ENCODE peak calls at places on chromosomes 16 and 17, in five cellular contexts. One of them, this sample, is unnamed.

GRCh38 chr17:45276031-45276430 is 14.1 kb upstream of the SPATA32 start:
- DNase-seq in A549: peak
- DNase-seq in testis: no peak
- DNase-seq in heart left ventricle: no peak
- DNase-seq in gastrocnemius medialis: peak
- DNase-seq in this sample: no peak

GRCh38 chr17:78852709-78853111 is 12.1 kb upstream of the USP36 start:
- DNase-seq in A549: peak
- DNase-seq in testis: peak
- DNase-seq in heart left ventricle: peak
- DNase-seq in gastrocnemius medialis: no peak
- DNase-seq in this sample: no peak

GRCh38 chr16:19524356-19524865 is 669 bp downstream of the CCP110 start:
- DNase-seq in A549: no peak
- DNase-seq in testis: no peak
- DNase-seq in heart left ventricle: no peak
- DNase-seq in gastrocnemius medialis: no peak
- DNase-seq in this sample: no peak

GRCh38 chr17:1274243-1274608 is 4.0 kb downstream of the BHLHA9 start:
- DNase-seq in A549: no peak
- DNase-seq in testis: peak
- DNase-seq in heart left ventricle: no peak
- DNase-seq in gastrocnemius medialis: no peak
- DNase-seq in this sample: peak

GRCh38 chr16:50024207-50024606 is 818 bp upstream of the CNEP1R1 start:
- DNase-seq in A549: no peak
- DNase-seq in testis: peak
- DNase-seq in heart left ventricle: no peak
- DNase-seq in gastrocnemius medialis: no peak
- DNase-seq in this sample: no peak

GRCh38 chr17:12977008-12977751 is 40.6 kb downstream of the ELAC2 start:
- DNase-seq in A549: no peak
- DNase-seq in testis: no peak
- DNase-seq in heart left ventricle: no peak
- DNase-seq in gastrocnemius medialis: no peak
- DNase-seq in this sample: no peak

GRCh38 chr16:74736531-74737157 is 36.0 kb upstream of the MLKL start:
- DNase-seq in A549: no peak
- DNase-seq in testis: no peak
- DNase-seq in heart left ventricle: no peak
- DNase-seq in gastrocnemius medialis: no peak
- DNase-seq in this sample: peak

GRCh38 chr17:75854111-75854748 is 905 bp downstream of the WBP2 start:
- DNase-seq in A549: peak
- DNase-seq in testis: peak
- DNase-seq in heart left ventricle: no peak
- DNase-seq in gastrocnemius medialis: peak
- DNase-seq in this sample: peak

GRCh38 chr17:69733171-69734014 is 318.9 kb downstream of the MAP2K6 start:
- DNase-seq in A549: peak
- DNase-seq in testis: no peak
- DNase-seq in heart left ventricle: no peak
- DNase-seq in gastrocnemius medialis: peak
- DNase-seq in this sample: peak

GRCh38 chr17:9436629-9437028 is 139.0 kb downstream of the STX8 start:
- DNase-seq in A549: no peak
- DNase-seq in testis: no peak
- DNase-seq in heart left ventricle: no peak
- DNase-seq in gastrocnemius medialis: no peak
- DNase-seq in this sample: no peak

GRCh38 chr17:69012895-69013805 is 47.6 kb downstream of the ABCA9 start:
- DNase-seq in A549: peak
- DNase-seq in testis: no peak
- DNase-seq in heart left ventricle: no peak
- DNase-seq in gastrocnemius medialis: no peak
- DNase-seq in this sample: no peak

GRCh38 chr16:30761928-30762902 is at the start of the genes CFAP119 and RNF40:
- DNase-seq in A549: peak
- DNase-seq in testis: peak
- DNase-seq in heart left ventricle: peak
- DNase-seq in gastrocnemius medialis: peak
- DNase-seq in this sample: peak

GRCh38 chr17:40340880-40341807 is 23.4 kb downstream of the GJD3 start:
- DNase-seq in A549: peak
- DNase-seq in testis: peak
- DNase-seq in heart left ventricle: peak
- DNase-seq in gastrocnemius medialis: peak
- DNase-seq in this sample: peak

GRCh38 chr17:77735341-77736206 is 222.9 kb upstream of the TNRC6C start:
- DNase-seq in A549: no peak
- DNase-seq in testis: peak
- DNase-seq in heart left ventricle: no peak
- DNase-seq in gastrocnemius medialis: no peak
- DNase-seq in this sample: no peak

GRCh38 chr17:35700157-35700556 is 31.3 kb upstream of the RASL10B start:
- DNase-seq in A549: no peak
- DNase-seq in testis: no peak
- DNase-seq in heart left ventricle: no peak
- DNase-seq in gastrocnemius medialis: no peak
- DNase-seq in this sample: no peak

GRCh38 chr17:231191-231965 is 49.9 kb upstream of the DOC2B start:
- DNase-seq in A549: no peak
- DNase-seq in testis: no peak
- DNase-seq in heart left ventricle: peak
- DNase-seq in gastrocnemius medialis: no peak
- DNase-seq in this sample: peak

GRCh38 chr16:3825103-3825502 is 55.4 kb downstream of the CREBBP start:
- DNase-seq in A549: no peak
- DNase-seq in testis: no peak
- DNase-seq in heart left ventricle: no peak
- DNase-seq in gastrocnemius medialis: no peak
- DNase-seq in this sample: no peak

GRCh38 chr17:72576289-72576759 is 455.5 kb downstream of the SOX9 start:
- DNase-seq in A549: no peak
- DNase-seq in testis: no peak
- DNase-seq in heart left ventricle: no peak
- DNase-seq in gastrocnemius medialis: no peak
- DNase-seq in this sample: no peak
- H3K4me3 ChIP-seq in A549: no peak
- H3K4me3 ChIP-seq in testis: no peak
- H3K4me3 ChIP-seq in heart left ventricle: no peak
- H3K4me3 ChIP-seq in gastrocnemius medialis: no peak
- H3K4me3 ChIP-seq in this sample: no peak

GRCh38 chr16:29117631-29118030 is 132.8 kb downstream of the LAT start:
- DNase-seq in A549: no peak
- DNase-seq in testis: no peak
- DNase-seq in heart left ventricle: no peak
- DNase-seq in gastrocnemius medialis: no peak
- DNase-seq in this sample: no peak
- TF ChIP-seq CTCF in A549: no peak
- TF ChIP-seq CTCF in testis: no peak
- TF ChIP-seq CTCF in heart left ventricle: no peak
- TF ChIP-seq CTCF in gastrocnemius medialis: no peak
- TF ChIP-seq CTCF in this sample: no peak

DNA sequence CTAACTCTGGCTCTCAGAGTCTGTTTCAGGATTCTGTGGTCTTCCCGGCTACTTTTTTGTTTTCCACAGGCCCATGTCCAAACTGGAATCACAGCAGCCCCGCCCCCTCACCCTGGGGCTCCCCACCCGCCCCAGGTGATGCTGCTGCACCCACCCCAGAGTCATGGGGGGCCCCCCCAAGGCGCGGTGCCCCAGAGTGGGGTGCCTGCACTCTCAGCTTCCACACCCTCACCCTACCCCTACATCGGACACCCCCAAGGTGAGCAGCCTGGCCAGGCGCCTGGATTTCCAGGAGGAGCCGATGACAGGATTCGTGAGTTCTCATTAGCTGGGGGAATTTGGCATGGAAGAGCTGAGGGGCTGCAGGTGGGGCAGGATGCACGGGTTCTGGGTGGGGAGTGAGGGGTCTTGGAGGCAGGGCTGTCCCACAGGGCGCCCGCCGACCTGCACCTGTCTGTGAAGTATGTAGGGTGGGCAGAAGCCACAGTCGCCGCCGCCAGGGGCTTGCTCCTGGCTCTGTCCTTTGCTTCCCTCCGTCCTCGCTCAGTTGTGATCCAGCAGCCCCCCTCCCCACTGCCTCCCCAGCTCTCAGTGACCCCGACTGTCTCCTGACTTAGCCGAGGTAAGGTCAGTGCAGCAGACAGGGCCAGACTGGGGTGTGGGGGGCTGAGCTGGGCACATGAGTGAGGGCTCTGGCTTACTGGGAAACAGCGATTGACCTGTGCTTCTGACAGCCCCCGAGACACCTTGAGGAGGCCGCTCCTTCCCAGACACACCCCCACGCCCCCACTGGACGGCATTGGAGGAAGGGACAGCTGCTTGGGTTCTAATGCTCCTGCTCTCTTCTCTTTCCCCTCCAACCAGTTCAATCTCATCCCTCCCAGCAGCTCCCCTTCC is 10.0 kb downstream of the TUFM start:
- DNase-seq in A549: no peak
- DNase-seq in testis: no peak
- DNase-seq in heart left ventricle: no peak
- DNase-seq in gastrocnemius medialis: no peak
- DNase-seq in this sample: no peak
- TF ChIP-seq POLR2A in A549: no peak
- TF ChIP-seq POLR2A in testis: no peak
- TF ChIP-seq POLR2A in heart left ventricle: no peak
- TF ChIP-seq POLR2A in gastrocnemius medialis: no peak
- TF ChIP-seq POLR2A in this sample: no peak

GRCh38 chr17:38583833-38584349 is 21.9 kb downstream of the SRCIN1 start:
- DNase-seq in A549: no peak
- DNase-seq in testis: no peak
- DNase-seq in heart left ventricle: no peak
- DNase-seq in gastrocnemius medialis: no peak
- DNase-seq in this sample: no peak
- H3K4me3 ChIP-seq in A549: no peak
- H3K4me3 ChIP-seq in testis: no peak
- H3K4me3 ChIP-seq in heart left ventricle: no peak
- H3K4me3 ChIP-seq in gastrocnemius medialis: no peak
- H3K4me3 ChIP-seq in this sample: no peak

GRCh38 chr17:67474081-67474661 is 97.1 kb downstream of the PITPNC1 start:
- DNase-seq in A549: no peak
- DNase-seq in testis: no peak
- DNase-seq in heart left ventricle: no peak
- DNase-seq in gastrocnemius medialis: no peak
- DNase-seq in this sample: peak
- TF ChIP-seq CTCF in A549: no peak
- TF ChIP-seq CTCF in testis: no peak
- TF ChIP-seq CTCF in heart left ventricle: peak
- TF ChIP-seq CTCF in gastrocnemius medialis: peak
- TF ChIP-seq CTCF in this sample: no peak

DNA sequence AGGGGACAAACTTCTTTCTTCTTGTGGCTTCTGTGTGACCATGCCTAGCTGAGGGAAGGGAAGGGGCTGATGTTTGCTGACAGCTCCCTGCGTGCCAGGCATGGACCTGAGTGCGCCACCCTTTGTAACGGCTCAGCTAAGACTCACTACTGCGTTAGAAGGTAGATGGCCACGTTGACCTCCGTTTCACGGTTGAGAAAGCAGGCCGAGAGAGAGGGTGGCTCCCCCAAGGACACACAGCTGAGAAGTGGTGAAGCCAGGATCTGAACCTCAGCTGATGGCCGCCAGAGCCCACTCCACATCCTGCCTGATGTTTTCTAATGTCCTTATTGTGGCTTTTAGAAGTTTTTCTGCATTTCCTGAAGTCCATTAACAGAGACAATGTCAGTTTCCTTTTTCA is 45.1 kb downstream of the RGS9 start:
- DNase-seq in A549: no peak
- DNase-seq in testis: no peak
- DNase-seq in heart left ventricle: no peak
- DNase-seq in gastrocnemius medialis: no peak
- DNase-seq in this sample: no peak
- TF ChIP-seq POLR2A in A549: no peak
- TF ChIP-seq POLR2A in testis: no peak
- TF ChIP-seq POLR2A in heart left ventricle: no peak
- TF ChIP-seq POLR2A in gastrocnemius medialis: no peak
- TF ChIP-seq POLR2A in this sample: no peak

GRCh38 chr16:11056989-11057645 is 112.8 kb downstream of the CLEC16A start:
- DNase-seq in A549: no peak
- DNase-seq in testis: no peak
- DNase-seq in heart left ventricle: no peak
- DNase-seq in gastrocnemius medialis: no peak
- DNase-seq in this sample: no peak
- H3K4me3 ChIP-seq in A549: no peak
- H3K4me3 ChIP-seq in testis: no peak
- H3K4me3 ChIP-seq in heart left ventricle: no peak
- H3K4me3 ChIP-seq in gastrocnemius medialis: no peak
- H3K4me3 ChIP-seq in this sample: no peak

GRCh38 chr17:4541328-4542002 is 13.7 kb downstream of the MYBBP1A start:
- DNase-seq in A549: no peak
- DNase-seq in testis: no peak
- DNase-seq in heart left ventricle: peak
- DNase-seq in gastrocnemius medialis: no peak
- DNase-seq in this sample: no peak
- TF ChIP-seq CTCF in A549: peak
- TF ChIP-seq CTCF in testis: no peak
- TF ChIP-seq CTCF in heart left ventricle: peak
- TF ChIP-seq CTCF in gastrocnemius medialis: no peak
- TF ChIP-seq CTCF in this sample: no peak

GRCh38 chr17:42378597-42379594 is 9.3 kb downstream of the STAT3 start:
- DNase-seq in A549: no peak
- DNase-seq in testis: no peak
- DNase-seq in heart left ventricle: no peak
- DNase-seq in gastrocnemius medialis: no peak
- DNase-seq in this sample: no peak
- TF ChIP-seq POLR2A in A549: no peak
- TF ChIP-seq POLR2A in testis: no peak
- TF ChIP-seq POLR2A in heart left ventricle: no peak
- TF ChIP-seq POLR2A in gastrocnemius medialis: no peak
- TF ChIP-seq POLR2A in this sample: no peak

GRCh38 chr16:23836078-23836403 is 258 bp downstream of the PRKCB start:
- DNase-seq in A549: no peak
- DNase-seq in testis: no peak
- DNase-seq in heart left ventricle: peak
- DNase-seq in gastrocnemius medialis: no peak
- DNase-seq in this sample: no peak
- H3K4me3 ChIP-seq in A549: peak
- H3K4me3 ChIP-seq in testis: peak
- H3K4me3 ChIP-seq in heart left ventricle: peak
- H3K4me3 ChIP-seq in gastrocnemius medialis: peak
- H3K4me3 ChIP-seq in this sample: no peak